ENCODE peak calls at places on chromosome 15, in seven cellular contexts. E is body of pancreas; Q is aorta; I is testis; L is A549; S is CD8-positive, alpha-beta T cell; J is thoracic aorta. O is an unnamed sample.

GRCh38 chr15:77409259-77410156 is 10.4 kb downstream of the PEAK1 start:
- DNase-seq in E (no peak), Q (no peak), I (no peak), L (no peak), S (no peak), J (no peak), O (peak; percentile 38)

GRCh38 chr15:91264651-91265351 is 164.7 kb downstream of the SV2B start:
- DNase-seq in E (no peak), Q (no peak), I (no peak), L (no peak), S (no peak), J (no peak), O (no peak)

GRCh38 chr15:89299896-89300295 is 34.7 kb downstream of the POLG start:
- DNase-seq in E (no peak), Q (no peak), I (no peak), L (no peak), S (no peak), J (no peak), O (no peak)

GRCh38 chr15:98787936-98788757 is 139.8 kb downstream of the IGF1R start:
- DNase-seq in E (no peak), Q (no peak), I (no peak), L (peak; percentile 44), S (no peak), J (no peak), O (no peak)

GRCh38 chr15:26873846-26874245 is 7.0 kb downstream of the GABRA5 start:
- DNase-seq in E (no peak), Q (no peak), I (no peak), L (no peak), S (no peak), J (no peak), O (no peak)

GRCh38 chr15:27256446-27256845 is 285.5 kb downstream of the GABRG3 start:
- DNase-seq in E (no peak), Q (no peak), I (no peak), L (no peak), S (no peak), J (no peak), O (no peak)

GRCh38 chr15:94834494-94834893 is 603.1 kb downstream of the MCTP2 start:
- DNase-seq in E (no peak), Q (no peak), I (no peak), L (no peak), S (no peak), J (no peak), O (no peak)

GRCh38 chr15:31502541-31503229 is 176.1 kb downstream of the KLF13 start:
- DNase-seq in E (peak; percentile 6), Q (no peak), I (peak; percentile 6), L (no peak), S (no peak), J (no peak), O (no peak)

GRCh38 chr15:43800286-43801136 is at the start of gene HYPK:
- DNase-seq in E (peak; percentile 93), Q (peak; percentile 97), I (peak; percentile 97), L (peak; percentile 63), S (peak; percentile 89), J (peak; percentile 85), O (peak; percentile 88)

GRCh38 chr15:42547926-42548257 is 701 bp downstream of the LRRC57 start:
- DNase-seq in E (no peak), Q (no peak), I (no peak), L (no peak), S (no peak), J (no peak), O (no peak)

GRCh38 chr15:62248277-62248974 is 83.3 kb upstream of the C2CD4B start:
- DNase-seq in E (no peak), Q (no peak), I (no peak), L (no peak), S (no peak), J (no peak), O (no peak)

GRCh38 chr15:90037961-90038633 is 37.0 kb downstream of the ZNF710 start:
- DNase-seq in E (no peak), Q (no peak), I (no peak), L (no peak), S (no peak), J (no peak), O (no peak)

GRCh38 chr15:59371458-59372351 is 966 bp downstream of the MYO1E start:
- DNase-seq in E (peak; percentile 62), Q (peak; percentile 78), I (peak; percentile 28), L (peak; percentile 46), S (no peak), J (no peak), O (no peak)

DNA sequence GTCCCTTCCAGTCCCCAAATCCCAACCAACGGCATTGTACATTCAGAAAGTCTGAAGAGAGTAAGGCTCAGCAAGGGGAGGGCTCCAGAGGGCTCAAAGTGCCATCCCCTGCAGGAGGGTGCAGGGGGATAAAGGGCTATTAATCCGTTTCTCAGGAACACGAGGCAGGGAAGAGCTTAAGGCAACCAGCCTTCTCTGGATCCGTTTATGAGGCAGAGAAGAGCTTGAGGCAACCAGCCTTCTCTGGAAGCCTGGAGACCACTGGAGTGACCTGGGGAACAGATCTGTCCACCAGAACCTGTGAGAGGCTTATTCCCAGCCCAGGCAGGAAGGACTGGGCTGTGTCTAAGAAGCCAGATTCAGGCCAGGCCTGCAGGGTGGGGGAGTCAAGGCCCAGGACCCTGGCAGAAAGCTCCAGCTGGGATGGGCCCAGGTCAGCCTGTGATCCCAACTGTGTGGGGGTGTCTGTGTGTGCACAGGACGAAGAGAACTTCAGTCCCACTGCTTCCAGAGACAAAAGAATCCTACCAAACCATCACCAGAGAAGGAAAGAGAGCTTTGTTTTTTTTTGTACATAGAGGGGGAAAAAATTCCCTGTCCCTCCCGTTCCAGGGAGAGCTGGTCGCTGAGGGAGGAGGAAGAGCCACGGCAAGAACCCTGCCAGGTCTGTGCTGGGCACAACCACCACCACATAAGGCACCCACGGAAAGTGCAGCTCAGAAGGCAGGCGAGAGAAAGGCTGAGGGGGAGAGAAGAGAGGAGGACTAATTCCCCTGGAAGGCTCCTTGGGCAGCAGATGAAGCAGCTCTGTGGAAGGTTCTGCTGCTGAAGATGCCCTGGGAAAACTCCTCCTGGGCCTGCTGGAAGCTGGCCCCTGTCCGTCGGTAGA is 1.6 kb upstream of the ULK3 start:
- DNase-seq in E (no peak), Q (no peak), I (peak; percentile 41), L (no peak), S (no peak), J (no peak), O (no peak)
- H3K4me1 ChIP-seq in E (peaks cover 21% of the 10 kb centered on the region), Q (no peaks in the 10 kb centered on the region), I (peaks cover 30% of the 10 kb centered on the region), L (peaks cover 13% of the 10 kb centered on the region), S (peaks cover 43% of the 10 kb centered on the region), J (peaks cover 19% of the 10 kb centered on the region), O (peaks cover 48% of the 10 kb centered on the region)

DNA sequence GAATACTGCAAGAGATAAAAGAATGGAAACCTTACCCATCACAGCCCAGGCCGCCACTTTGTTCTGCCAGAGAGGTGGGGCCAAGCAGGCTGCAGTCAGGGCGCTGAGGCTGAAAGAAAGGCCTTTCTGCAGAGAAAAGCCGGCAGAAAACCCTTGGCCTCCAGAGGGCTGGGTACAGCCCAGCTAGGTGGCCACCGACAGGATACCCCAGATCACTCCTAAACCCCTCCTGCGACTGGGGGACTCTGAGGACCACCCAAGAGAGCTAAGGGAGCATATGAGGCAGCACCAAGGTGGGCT is 69.3 kb downstream of the SMAD6 start:
- DNase-seq in E (no peak), Q (peak; percentile 61), I (no peak), L (no peak), S (no peak), J (no peak), O (no peak)
- H3K4me1 ChIP-seq in E (peaks cover 78% of the 10 kb centered on the region), Q (no peaks in the 10 kb centered on the region), I (peaks cover 32% of the 10 kb centered on the region), L (peaks cover 99% of the 10 kb centered on the region), S (no peaks in the 10 kb centered on the region), J (peaks cover 60% of the 10 kb centered on the region), O (no peaks in the 10 kb centered on the region)

DNA sequence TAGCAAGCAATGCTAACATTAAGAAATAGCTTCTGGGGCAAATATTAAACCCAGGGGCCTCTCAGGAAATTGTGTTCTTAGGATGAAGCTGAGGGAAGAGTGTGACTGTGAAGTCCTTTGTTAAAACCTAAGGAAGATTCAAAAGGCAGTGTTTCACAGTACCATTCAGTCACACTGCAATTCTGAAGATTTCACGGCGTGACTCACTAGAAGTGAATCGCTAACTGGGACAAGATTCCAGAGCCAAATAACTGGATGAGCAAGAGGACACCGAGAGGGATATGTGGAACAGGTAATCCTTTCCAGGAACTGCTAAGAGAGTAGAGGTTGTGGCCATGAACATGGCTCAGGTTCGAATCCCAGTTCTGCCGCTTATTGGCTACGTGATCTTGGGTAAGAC is 61.8 kb upstream of the SMAD3 start:
- DNase-seq in E (no peak), Q (no peak), I (no peak), L (peak; percentile 36), S (no peak), J (no peak), O (no peak)
- H3K4me1 ChIP-seq in E (no peaks in the 10 kb centered on the region), Q (no peaks in the 10 kb centered on the region), I (no peaks in the 10 kb centered on the region), L (peaks cover 13% of the 10 kb centered on the region), S (no peaks in the 10 kb centered on the region), J (no peaks in the 10 kb centered on the region), O (no peaks in the 10 kb centered on the region)

DNA sequence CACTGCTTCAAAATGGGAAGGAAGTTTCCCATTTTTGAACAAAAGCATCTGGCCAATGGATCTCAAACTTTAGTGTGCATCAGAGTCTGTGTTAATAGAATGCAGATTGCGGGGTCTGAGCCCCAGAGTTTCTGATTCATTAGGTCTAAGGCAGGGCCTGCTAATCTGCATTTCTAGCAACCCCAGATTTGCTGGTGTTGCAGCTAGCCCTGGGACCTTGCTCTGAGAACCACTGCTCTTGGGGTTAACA is 30.7 kb upstream of the USP3 start:
- DNase-seq in E (no peak), Q (no peak), I (no peak), L (no peak), S (no peak), J (no peak), O (no peak)
- H3K4me1 ChIP-seq in E (peaks cover 25% of the 10 kb centered on the region), Q (peaks cover 5% of the 10 kb centered on the region), I (peaks cover 10% of the 10 kb centered on the region), L (peaks cover 57% of the 10 kb centered on the region), S (peaks cover 37% of the 10 kb centered on the region), J (peaks cover 10% of the 10 kb centered on the region), O (peaks cover 38% of the 10 kb centered on the region)

DNA sequence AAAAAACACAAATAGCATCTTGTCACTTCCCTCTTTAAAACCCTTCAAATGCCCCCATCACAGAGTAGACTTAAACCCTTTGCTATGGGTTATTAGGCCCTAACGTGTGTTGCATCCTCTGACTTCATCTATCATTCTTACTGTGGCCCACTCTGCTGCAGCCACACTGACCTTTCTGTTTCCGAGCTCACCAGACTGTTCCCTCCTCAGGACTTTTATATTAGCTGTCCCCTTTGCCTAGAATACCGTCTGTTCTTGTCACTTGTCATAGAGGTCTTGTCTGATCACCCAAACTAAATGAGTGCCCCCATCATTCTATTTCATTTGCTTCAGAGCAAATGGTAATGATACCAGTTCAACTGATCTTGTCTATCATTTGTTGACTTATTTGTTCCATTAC is 877 bp upstream of the FEM1B start:
- DNase-seq in E (no peak), Q (no peak), I (no peak), L (no peak), S (no peak), J (no peak), O (no peak)
- H3K4me1 ChIP-seq in E (peaks cover 41% of the 10 kb centered on the region), Q (peaks cover 7% of the 10 kb centered on the region), I (peaks cover 30% of the 10 kb centered on the region), L (peaks cover 68% of the 10 kb centered on the region), S (peaks cover 38% of the 10 kb centered on the region), J (peaks cover 69% of the 10 kb centered on the region), O (peaks cover 31% of the 10 kb centered on the region)